ENCODE peak calls at places on chromosomes 12 and 14, in six cellular contexts. G is mucosa of descending colon, S is HFF-Myc, R is psoas muscle, O is B cell, T is dorsolateral prefrontal cortex. M is an unnamed sample.

GRCh38 chr12:117342682-117343081 is 18.7 kb downstream of the NOS1 start:
- DNase-seq in G (no peak), S (no peak), R (no peak), O (no peak), T (no peak), M (no peak)

GRCh38 chr12:54374555-54375257 is 9.8 kb downstream of the ZNF385A start:
- DNase-seq in G (no peak), S (no peak), R (peak), O (no peak), T (no peak), M (no peak)

GRCh38 chr12:88272456-88272855 is 130.3 kb downstream of the TMTC3 start:
- DNase-seq in G (no peak), S (no peak), R (no peak), O (no peak), T (no peak), M (no peak)

GRCh38 chr14:42930058-42930457 is 1323.4 kb downstream of the LRFN5 start:
- DNase-seq in G (peak), S (peak), R (no peak), O (no peak), T (no peak), M (no peak)

GRCh38 chr12:53645191-53645590 is 19.0 kb upstream of the ATF7 start:
- DNase-seq in G (no peak), S (no peak), R (no peak), O (no peak), T (no peak), M (no peak)

GRCh38 chr14:89260898-89261297 is 156.1 kb downstream of the FOXN3 start:
- DNase-seq in G (no peak), S (no peak), R (no peak), O (no peak), T (no peak), M (no peak)

GRCh38 chr14:30389134-30389900 is 169.6 kb upstream of the G2E3 start:
- DNase-seq in G (no peak), S (no peak), R (peak), O (no peak), T (peak), M (no peak)

GRCh38 chr12:108635201-108635996 is 1.7 kb upstream of the SELPLG start:
- DNase-seq in G (no peak), S (no peak), R (no peak), O (peak), T (no peak), M (no peak)

GRCh38 chr12:56021882-56022497 is 1.1 kb downstream of the IKZF4 start:
- DNase-seq in G (no peak), S (no peak), R (no peak), O (no peak), T (no peak), M (no peak)

GRCh38 chr12:3225154-3225795 is 148.1 kb downstream of the TSPAN9 start:
- DNase-seq in G (no peak), S (no peak), R (no peak), O (no peak), T (no peak), M (no peak)

GRCh38 chr12:53551889-53552291 is 44.6 kb upstream of the NPFF start:
- DNase-seq in G (no peak), S (no peak), R (no peak), O (no peak), T (no peak), M (no peak)

GRCh38 chr14:71230897-71231296 is 323.6 kb downstream of the PCNX1 start:
- DNase-seq in G (no peak), S (no peak), R (no peak), O (no peak), T (no peak), M (no peak)

GRCh38 chr14:100866666-100867630 is 36.6 kb downstream of the RTL1 start:
- DNase-seq in G (peak), S (no peak), R (no peak), O (no peak), T (peak), M (no peak)

GRCh38 chr12:87227157-87227556 is 802.0 kb downstream of the C12orf50 start:
- DNase-seq in G (no peak), S (no peak), R (no peak), O (no peak), T (no peak), M (no peak)

GRCh38 chr14:100502622-100503220 is 84.5 kb downstream of the BEGAIN start:
- DNase-seq in G (no peak), S (no peak), R (no peak), O (no peak), T (no peak), M (no peak)

GRCh38 chr12:5945071-5946008 is at the start of gene ANO2:
- DNase-seq in G (no peak), S (no peak), R (no peak), O (no peak), T (no peak), M (no peak)

GRCh38 chr12:6792522-6793201 is 3.3 kb downstream of the CD4 start:
- DNase-seq in G (no peak), S (no peak), R (peak), O (peak), T (no peak), M (no peak)

GRCh38 chr14:41925409-41925808 is 318.7 kb downstream of the LRFN5 start:
- DNase-seq in G (no peak), S (peak), R (no peak), O (no peak), T (no peak), M (no peak)

GRCh38 chr14:34498684-34499412 is 36.8 kb upstream of the SPTSSA start:
- DNase-seq in G (no peak), S (peak), R (no peak), O (no peak), T (no peak), M (peak)

GRCh38 chr14:91149462-91149861 is 35.6 kb downstream of the DGLUCY start:
- DNase-seq in G (no peak), S (peak), R (peak), O (no peak), T (no peak), M (peak)

GRCh38 chr14:44204061-44204815 is 302.8 kb downstream of the FSCB start:
- DNase-seq in G (no peak), S (no peak), R (no peak), O (no peak), T (no peak), M (no peak)

GRCh38 chr12:6380141-6381121 is 3.5 kb upstream of the LTBR start:
- DNase-seq in G (peak), S (no peak), R (no peak), O (no peak), T (no peak), M (no peak)

GRCh38 chr12:99619389-99620158 is 28.0 kb upstream of the GARIN6 start:
- DNase-seq in G (no peak), S (peak), R (no peak), O (no peak), T (no peak), M (no peak)

DNA sequence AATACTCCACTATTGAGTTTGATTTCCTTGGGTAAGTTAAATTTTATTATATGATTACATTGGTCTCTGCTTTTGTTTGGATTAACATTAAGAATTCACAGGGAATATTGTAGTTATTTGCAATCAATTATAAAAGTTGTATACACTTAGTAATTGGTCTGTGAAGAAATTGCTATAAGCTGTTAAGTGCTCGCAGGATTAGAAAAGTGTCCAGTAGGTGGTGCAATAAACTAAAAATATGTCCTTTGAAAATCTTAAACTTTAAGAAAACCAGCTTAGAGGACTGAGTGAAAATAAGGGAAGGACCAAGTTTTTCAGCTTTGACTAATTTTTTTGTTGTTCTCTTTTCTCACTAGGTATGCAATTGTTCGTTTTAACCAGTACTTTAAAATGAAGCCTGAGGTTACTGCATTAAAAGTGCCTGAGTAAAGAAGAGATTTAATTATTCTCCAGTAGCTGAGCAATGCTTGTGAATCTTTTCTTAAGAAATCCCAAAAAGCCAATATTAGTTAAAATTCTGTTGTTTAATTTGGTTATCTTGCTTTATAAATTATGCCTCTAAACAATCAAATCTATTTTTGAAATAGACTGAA is 59.7 kb downstream of the ETNK1 start:
- DNase-seq in G (no peak), S (no peak), R (no peak), O (no peak), T (no peak), M (no peak)
- TF ChIP-seq CTCF in G (no peak), S (peak), R (peak), O (peak), T (peak), M (peak)

GRCh38 chr12:25100738-25101445 is 94.1 kb downstream of the DNAI7 start:
- DNase-seq in G (no peak), S (no peak), R (no peak), O (no peak), T (no peak), M (no peak)
- TF ChIP-seq CTCF in G (no peak), S (no peak), R (no peak), O (no peak), T (no peak), M (no peak)

DNA sequence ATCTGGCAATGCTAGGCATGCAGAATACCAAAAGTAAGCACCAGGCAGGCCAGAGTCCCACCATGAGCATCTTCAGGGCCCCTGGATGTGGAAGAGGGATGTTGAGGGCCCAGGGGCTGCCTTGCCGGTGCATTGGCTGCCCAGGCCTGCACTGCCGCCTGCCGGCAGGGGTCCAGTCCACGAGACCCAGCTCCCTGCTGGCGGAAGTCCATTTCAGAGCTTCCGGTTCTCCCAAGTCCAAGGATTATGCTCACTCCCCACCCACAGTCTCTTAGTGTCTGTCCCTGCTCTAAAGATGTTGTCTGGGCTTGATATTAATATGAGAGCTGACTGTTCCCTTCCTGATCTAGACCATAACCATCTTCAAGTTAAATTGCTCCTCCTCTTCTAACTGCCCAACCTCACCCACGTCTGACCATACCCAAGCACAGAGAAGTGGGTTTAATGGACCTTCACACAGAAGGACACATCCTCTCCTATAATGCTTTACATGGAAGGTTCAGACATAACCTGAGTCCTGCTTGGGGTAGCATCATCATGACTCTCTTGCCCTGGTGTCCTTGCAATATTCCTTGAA is 117.4 kb downstream of the DAD1 start:
- DNase-seq in G (peak), S (no peak), R (no peak), O (no peak), T (peak), M (peak)
- TF ChIP-seq CTCF in G (no peak), S (peak), R (peak), O (no peak), T (peak), M (peak)

DNA sequence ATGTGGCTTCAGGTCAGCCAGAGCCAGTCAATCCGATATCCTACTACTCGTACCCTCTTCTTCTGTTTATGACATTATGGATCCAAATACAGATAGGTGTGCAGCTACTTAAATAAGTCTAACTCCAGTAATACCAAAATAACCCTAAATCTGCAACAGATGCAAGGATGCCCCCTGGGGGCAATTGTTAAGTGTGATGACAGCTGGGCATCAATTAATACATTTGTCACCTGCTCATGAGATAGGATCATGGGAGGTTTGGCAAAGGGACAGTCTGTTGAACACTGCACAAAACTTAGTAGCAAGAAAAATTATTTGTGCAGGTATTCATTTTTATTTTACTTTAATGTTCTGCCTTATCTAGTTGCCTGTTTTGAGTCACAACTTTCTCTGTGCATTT is 83.2 kb downstream of the SLC38A6 start:
- DNase-seq in G (no peak), S (no peak), R (no peak), O (no peak), T (no peak), M (no peak)
- TF ChIP-seq CTCF in G (no peak), S (no peak), R (no peak), O (no peak), T (no peak), M (no peak)

GRCh38 chr14:95895720-95896119 is 19.1 kb downstream of the TUNAR start:
- DNase-seq in G (no peak), S (no peak), R (no peak), O (peak), T (no peak), M (no peak)
- TF ChIP-seq CTCF in G (no peak), S (no peak), R (no peak), O (peak), T (no peak), M (no peak)

M was measured in colonic mucosa.